ENCODE peak calls at places on chromosomes 6 and 20, in eight cellular contexts. Y is fibroblast of the aortic adventitia, T is MCF 10A, V is psoas muscle, M is left lung, E is mammary epithelial cell, U is activated B cell treated with CpG ODN at 0.5 μM for 24 hours, D is AG04450. H is an unnamed sample.

GRCh38 chr6:127367023-127367375 is 23.6 kb upstream of the ECHDC1 start:
- DNase-seq in Y (peak), T (no peak), V (no peak), M (no peak), E (no peak), U (no peak), D (no peak), H (no peak)

GRCh38 chr6:13539572-13539971 is 34.8 kb upstream of the SIRT5 start:
- DNase-seq in Y (no peak), T (no peak), V (no peak), M (no peak), E (no peak), U (no peak), D (no peak), H (no peak)

GRCh38 chr6:87759491-87760010 is 57.5 kb upstream of the AKIRIN2 start:
- DNase-seq in Y (peak), T (no peak), V (no peak), M (no peak), E (no peak), U (no peak), D (no peak), H (no peak)

GRCh38 chr6:165822501-165822900 is 159.5 kb upstream of the PDE10A start:
- DNase-seq in Y (no peak), T (no peak), V (no peak), M (no peak), E (no peak), U (no peak), D (no peak), H (no peak)

GRCh38 chr20:37519508-37520416 is 1.3 kb upstream of the NNAT start:
- DNase-seq in Y (no peak), T (no peak), V (no peak), M (no peak), E (no peak), U (peak), D (no peak), H (no peak)

GRCh38 chr20:3616250-3616649 is 46.9 kb downstream of the GFRA4 start:
- DNase-seq in Y (peak), T (no peak), V (no peak), M (peak), E (peak), U (no peak), D (peak), H (no peak)

GRCh38 chr6:102355578-102355977 is 962.1 kb downstream of the GRIK2 start:
- DNase-seq in Y (no peak), T (no peak), V (no peak), M (no peak), E (no peak), U (no peak), D (no peak), H (no peak)

GRCh38 chr20:62369508-62370114 is 2.5 kb upstream of the LAMA5 start:
- DNase-seq in Y (no peak), T (peak), V (peak), M (no peak), E (peak), U (no peak), D (no peak), H (no peak)

GRCh38 chr20:5511505-5511904 is 194.8 kb upstream of the PROKR2 start:
- DNase-seq in Y (no peak), T (no peak), V (no peak), M (no peak), E (no peak), U (no peak), D (no peak), H (no peak)

GRCh38 chr6:71238351-71238750 is 50.3 kb upstream of the OGFRL1 start:
- DNase-seq in Y (peak), T (no peak), V (no peak), M (no peak), E (peak), U (no peak), D (peak), H (no peak)

GRCh38 chr6:122995930-122996796 is at the start of gene CLVS2:
- DNase-seq in Y (peak), T (no peak), V (peak), M (peak), E (peak), U (no peak), D (no peak), H (peak)

GRCh38 chr6:33206864-33207568 is 1.3 kb upstream of the RING1 start:
- DNase-seq in Y (no peak), T (no peak), V (no peak), M (no peak), E (no peak), U (no peak), D (no peak), H (peak)

GRCh38 chr6:45483021-45483420 is 105.3 kb upstream of the SUPT3H start:
- DNase-seq in Y (peak), T (peak), V (no peak), M (no peak), E (no peak), U (no peak), D (peak), H (no peak)

GRCh38 chr20:2751868-2752630 is 48.4 kb downstream of the CPXM1 start:
- DNase-seq in Y (no peak), T (no peak), V (no peak), M (peak), E (no peak), U (peak), D (no peak), H (no peak)

GRCh38 chr6:116397960-116398359 is 27.2 kb downstream of the DSE start:
- DNase-seq in Y (peak), T (no peak), V (no peak), M (no peak), E (no peak), U (no peak), D (no peak), H (no peak)

GRCh38 chr20:31719644-31720485 is 2.8 kb downstream of the BCL2L1 start:
- DNase-seq in Y (peak), T (peak), V (no peak), M (no peak), E (no peak), U (no peak), D (no peak), H (no peak)

GRCh38 chr6:154536922-154537449 is 26.5 kb upstream of the CNKSR3 start:
- DNase-seq in Y (no peak), T (no peak), V (no peak), M (no peak), E (no peak), U (no peak), D (no peak), H (no peak)

DNA sequence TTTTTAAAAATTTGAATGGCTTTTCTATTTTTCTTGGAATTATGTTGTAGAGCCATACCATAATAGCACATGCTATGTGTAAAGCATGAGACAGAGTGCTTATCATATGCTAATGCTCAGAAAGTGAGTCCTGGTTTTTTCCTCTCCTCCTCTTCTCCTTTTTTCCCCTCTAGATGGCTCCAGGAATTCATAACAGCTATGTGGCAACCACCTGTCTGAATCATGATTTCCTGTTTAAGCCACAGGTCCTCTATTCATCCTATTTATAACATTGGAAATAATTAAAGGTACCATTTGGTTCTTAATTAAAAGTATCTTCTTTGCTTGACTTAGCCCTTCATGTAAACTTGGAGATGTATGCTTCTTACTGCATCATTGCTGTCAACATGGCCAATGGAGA is 260.0 kb upstream of the MAP3K7 start:
- DNase-seq in Y (no peak), T (peak), V (no peak), M (no peak), E (peak), U (no peak), D (no peak), H (no peak)
- TF ChIP-seq CTCF in Y (no peak), T (no peak), V (no peak), M (no peak), E (peak), U (no peak), D (no peak), H (no peak)

GRCh38 chr20:49207071-49207470 is 12.1 kb upstream of the DDX27 start:
- DNase-seq in Y (no peak), T (no peak), V (no peak), M (no peak), E (no peak), U (no peak), D (no peak), H (no peak)
- TF ChIP-seq CTCF in Y (no peak), T (no peak), V (no peak), M (no peak), E (no peak), U (no peak), D (no peak), H (no peak)

GRCh38 chr6:142947702-142948480 is 2.9 kb upstream of the HIVEP2 start:
- DNase-seq in Y (no peak), T (no peak), V (no peak), M (no peak), E (no peak), U (no peak), D (no peak), H (no peak)
- TF ChIP-seq CTCF in Y (no peak), T (no peak), V (no peak), M (no peak), E (no peak), U (no peak), D (no peak), H (no peak)

DNA sequence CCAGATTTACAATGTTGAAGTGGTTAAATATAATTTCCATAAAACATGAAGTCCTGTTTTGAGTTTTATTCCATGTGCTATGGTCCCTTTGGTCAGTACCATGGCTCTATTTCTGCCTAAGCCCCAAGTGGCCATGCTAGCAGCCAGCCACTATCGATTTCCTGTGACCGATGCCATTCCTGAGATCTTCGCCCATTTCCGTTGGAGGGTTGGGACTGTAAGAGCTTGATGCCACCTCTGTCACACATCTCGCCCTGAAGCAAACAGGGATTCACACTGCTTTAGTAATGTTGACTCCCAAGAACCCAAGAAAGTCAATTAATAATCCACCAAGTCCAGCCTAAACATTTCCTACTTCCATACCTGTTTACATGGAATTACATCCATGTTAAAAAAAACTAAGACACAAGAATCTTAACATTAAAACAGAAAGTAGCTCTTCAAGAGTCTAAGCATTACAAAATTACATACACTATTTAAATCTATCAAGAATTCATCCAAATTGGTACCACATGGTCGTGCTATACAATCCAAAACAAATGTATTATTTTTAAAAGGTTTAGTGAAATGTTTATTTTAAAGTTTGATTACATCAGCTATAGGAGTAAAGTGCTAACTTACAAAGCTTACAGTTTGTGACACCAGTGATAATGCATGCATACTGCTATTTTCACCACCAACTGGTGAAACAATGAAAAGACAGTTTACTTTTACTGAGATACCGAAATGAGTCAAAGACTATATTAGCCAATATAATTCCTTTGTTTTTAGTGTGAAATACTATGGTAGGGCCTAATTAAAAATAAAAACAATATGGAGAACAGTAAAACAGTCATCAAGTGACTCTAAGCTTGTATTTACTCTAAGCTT is 2.5 kb downstream of the RBM39 start:
- DNase-seq in Y (peak), T (peak), V (no peak), M (no peak), E (peak), U (no peak), D (no peak), H (no peak)
- TF ChIP-seq CTCF in Y (peak), T (peak), V (peak), M (no peak), E (peak), U (no peak), D (peak), H (peak)

DNA sequence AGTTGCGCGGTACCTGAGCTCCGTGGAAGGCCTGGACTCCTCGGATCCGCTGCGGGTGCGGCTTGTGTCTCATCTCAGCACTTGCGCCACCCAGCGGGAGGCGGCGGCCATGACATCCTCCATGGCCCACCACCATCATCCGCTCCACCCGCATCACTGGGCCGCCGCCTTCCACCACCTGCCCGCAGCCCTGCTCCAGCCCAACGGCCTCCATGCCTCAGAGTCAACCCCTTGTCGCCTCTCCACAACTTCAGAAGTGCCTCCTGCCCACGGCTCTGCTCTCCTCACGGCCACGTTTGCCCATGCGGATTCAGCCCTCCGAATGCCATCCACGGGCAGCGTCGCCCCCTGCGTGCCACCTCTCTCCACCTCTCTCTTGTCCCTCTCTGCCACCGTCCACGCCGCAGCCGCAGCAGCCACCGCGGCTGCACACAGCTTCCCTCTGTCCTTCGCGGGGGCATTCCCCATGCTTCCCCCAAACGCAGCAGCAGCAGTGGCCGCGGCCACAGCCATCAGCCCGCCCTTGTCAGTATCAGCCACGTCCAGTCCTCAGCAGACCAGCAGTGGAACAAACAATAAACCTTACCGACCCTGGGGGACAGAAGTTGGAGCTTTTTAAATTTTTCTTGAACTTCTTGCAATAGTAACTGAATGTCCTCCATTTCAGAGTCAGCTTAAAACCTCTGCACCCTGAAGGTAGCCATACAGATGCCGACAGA is 9.9 kb downstream of the HEY2 start:
- DNase-seq in Y (no peak), T (no peak), V (no peak), M (peak), E (no peak), U (no peak), D (no peak), H (peak)
- TF ChIP-seq CTCF in Y (peak), T (peak), V (no peak), M (no peak), E (no peak), U (no peak), D (no peak), H (peak)

GRCh38 chr6:4599924-4600323 is 176.3 kb upstream of the CDYL start:
- DNase-seq in Y (peak), T (peak), V (no peak), M (no peak), E (peak), U (no peak), D (peak), H (no peak)
- TF ChIP-seq CTCF in Y (no peak), T (no peak), V (no peak), M (no peak), E (no peak), U (no peak), D (no peak), H (no peak)

GRCh38 chr6:107116328-107116892 is 1.1 kb upstream of the BEND3 start:
- DNase-seq in Y (no peak), T (no peak), V (peak), M (no peak), E (peak), U (peak), D (no peak), H (peak)
- TF ChIP-seq CTCF in Y (no peak), T (no peak), V (peak), M (no peak), E (no peak), U (no peak), D (peak), H (peak)

DNA sequence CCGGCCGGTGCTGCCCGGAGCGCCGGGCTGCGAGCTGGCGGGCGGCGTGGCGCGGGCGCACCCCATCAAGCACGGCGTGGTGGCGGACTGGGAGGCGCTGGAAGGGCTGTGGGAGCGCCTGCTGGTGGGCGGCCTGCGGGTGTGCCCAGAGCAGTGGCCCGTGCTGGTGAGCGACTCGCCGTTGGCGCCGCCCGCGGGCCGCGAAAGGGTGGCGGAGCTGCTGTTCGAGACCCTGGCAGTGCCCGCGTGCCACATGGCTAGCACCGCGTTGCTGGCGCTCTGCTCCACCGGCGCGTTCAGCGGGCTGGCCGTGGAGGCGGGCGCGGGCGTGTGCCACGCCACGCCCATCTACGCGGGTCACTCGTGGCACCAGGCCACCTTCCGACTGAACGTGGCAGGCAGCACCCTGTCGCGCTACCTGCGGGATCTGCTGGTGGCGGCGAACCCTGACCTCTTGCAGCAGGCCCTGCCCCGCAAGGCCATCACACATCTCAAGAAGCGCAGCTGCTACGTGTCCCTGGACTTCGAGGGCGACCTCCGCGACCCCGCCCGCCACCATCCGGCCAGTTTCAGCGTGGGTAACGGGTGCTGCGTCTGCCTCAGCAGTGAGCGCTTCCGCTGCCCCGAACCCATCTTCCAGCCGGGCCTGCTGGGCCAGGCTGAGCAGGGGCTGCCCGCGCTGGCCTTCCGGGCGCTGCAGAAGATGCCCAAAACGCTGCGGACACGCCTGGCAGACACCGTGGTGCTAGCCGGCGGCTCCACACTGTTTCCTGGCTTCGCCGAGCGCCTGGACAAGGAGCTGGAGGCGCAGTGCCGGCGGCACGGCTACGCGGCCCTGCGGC is 723 bp downstream of the ACTL10 start:
- DNase-seq in Y (peak), T (peak), V (peak), M (peak), E (peak), U (peak), D (no peak), H (peak)
- TF ChIP-seq CTCF in Y (no peak), T (peak), V (no peak), M (no peak), E (peak), U (peak), D (no peak), H (peak)

GRCh38 chr20:25464501-25465204 is 57.2 kb downstream of the GINS1 start:
- DNase-seq in Y (no peak), T (no peak), V (no peak), M (no peak), E (no peak), U (no peak), D (no peak), H (no peak)
- TF ChIP-seq CTCF in Y (no peak), T (no peak), V (no peak), M (no peak), E (no peak), U (no peak), D (no peak), H (no peak)

GRCh38 chr6:39665871-39666270 is 59.3 kb downstream of the KIF6 start:
- DNase-seq in Y (no peak), T (no peak), V (no peak), M (no peak), E (no peak), U (no peak), D (no peak), H (no peak)

GRCh38 chr6:39669117-39669690 is 56.0 kb downstream of the KIF6 start:
- DNase-seq in Y (no peak), T (no peak), V (no peak), M (no peak), E (no peak), U (no peak), D (no peak), H (no peak)

GRCh38 chr6:39666706-39667489 is 58.3 kb downstream of the KIF6 start:
- DNase-seq in Y (no peak), T (no peak), V (no peak), M (no peak), E (no peak), U (no peak), D (no peak), H (no peak)

GRCh38 chr6:39669943-39670342 is 55.3 kb downstream of the KIF6 start:
- DNase-seq in Y (no peak), T (no peak), V (no peak), M (no peak), E (no peak), U (no peak), D (no peak), H (no peak)

DNA sequence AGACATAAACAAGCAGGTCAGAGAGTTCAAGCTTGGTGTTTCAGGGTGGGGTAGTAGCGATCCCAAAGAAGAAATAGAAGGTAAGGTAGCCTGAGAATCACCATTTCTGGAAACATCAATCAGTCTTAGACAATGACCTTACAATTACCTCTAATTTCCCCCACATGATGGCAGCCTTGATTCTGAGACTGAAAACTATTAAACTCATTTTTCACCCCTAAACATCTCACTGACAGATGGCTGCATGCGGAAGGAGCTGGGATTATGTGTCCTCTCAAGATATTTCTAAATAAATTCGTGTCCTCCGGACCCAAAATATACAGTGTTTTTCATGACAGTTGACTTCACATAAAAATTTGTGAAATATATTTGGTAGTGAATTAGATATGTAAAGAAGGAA is 61.0 kb downstream of the KIF6 start:
- DNase-seq in Y (no peak), T (no peak), V (no peak), M (no peak), E (no peak), U (no peak), D (no peak), H (no peak)
- TF ChIP-seq CTCF in Y (no peak), T (no peak), V (no peak), M (no peak), E (no peak), U (no peak), D (no peak), H (no peak)